ENCODE peak calls at places on chromosomes 16 and 17, in six cellular contexts. F, O, R, G, Y and S are unnamed samples.

GRCh38 chr17:42484304-42484703 is 25.6 kb downstream of the ATP6V0A1 start:
- DNase-seq in F (peak; percentile 48), O (peak; percentile 67), R (no peak), G (peak; percentile 90), Y (no peak), S (no peak)

GRCh38 chr17:50719924-50720805 is 762 bp downstream of the LUC7L3 start:
- DNase-seq in F (no peak), O (peak; percentile 11), R (no peak), G (peak; percentile 30), Y (peak; percentile 35), S (no peak)

GRCh38 chr17:59154335-59154720 is 658 bp downstream of the SKA2 start:
- DNase-seq in F (no peak), O (no peak), R (peak; percentile 51), G (no peak), Y (peak; percentile 70), S (no peak)

GRCh38 chr16:59859606-59860402 is 1125.7 kb upstream of the GOT2 start:
- DNase-seq in F (no peak), O (no peak), R (no peak), G (no peak), Y (no peak), S (no peak)

GRCh38 chr16:280005-280421 is 378 bp upstream of the ARHGDIG start:
- DNase-seq in F (no peak), O (no peak), R (no peak), G (no peak), Y (no peak), S (no peak)

GRCh38 chr16:57427824-57428223 is 19.4 kb downstream of the CIAPIN1 start:
- DNase-seq in F (no peak), O (no peak), R (peak; percentile 23), G (no peak), Y (no peak), S (no peak)

GRCh38 chr16:85800321-85800669 is 800 bp downstream of the COX4I1 start:
- DNase-seq in F (no peak), O (no peak), R (no peak), G (no peak), Y (no peak), S (no peak)

GRCh38 chr17:78131172-78132085 is 858 bp downstream of the TMC8 start:
- DNase-seq in F (no peak), O (no peak), R (no peak), G (peak; percentile 64), Y (no peak), S (no peak)

GRCh38 chr17:75346906-75347305 is 57.7 kb upstream of the SLC25A19 start:
- DNase-seq in F (no peak), O (no peak), R (peak; percentile 59), G (peak; percentile 37), Y (peak; percentile 45), S (no peak)

GRCh38 chr16:14456793-14457481 is 173.1 kb downstream of the PARN start:
- DNase-seq in F (no peak), O (no peak), R (peak; percentile 21), G (no peak), Y (no peak), S (no peak)